ENCODE peak calls at places on chromosomes 7 and 10, in five cellular contexts. V, S, T, L and O are unnamed samples.

GRCh38 chr10:67618116-67618515 is 77.9 kb downstream of the CTNNA3 start:
- DNase-seq in V (peak), S (peak), T (no peak), L (no peak), O (no peak)

GRCh38 chr7:26646666-26647065 is 217.7 kb downstream of the SKAP2 start:
- DNase-seq in V (no peak), S (peak), T (no peak), L (no peak), O (no peak)

GRCh38 chr10:101052285-101052684 is 9.5 kb upstream of the KAZALD1 start:
- DNase-seq in V (peak), S (peak), T (no peak), L (no peak), O (no peak)

GRCh38 chr7:92624298-92624996 is 34.3 kb upstream of the FAM133B start:
- DNase-seq in V (no peak), S (no peak), T (no peak), L (no peak), O (no peak)

GRCh38 chr7:156420496-156420895 is 220.1 kb upstream of the RNF32 start:
- DNase-seq in V (no peak), S (no peak), T (no peak), L (no peak), O (no peak)

GRCh38 chr7:151012921-151013347 is 11.4 kb downstream of the ATG9B start:
- DNase-seq in V (peak), S (peak), T (peak), L (no peak), O (no peak)

GRCh38 chr7:57424515-57425238 is 25.3 kb upstream of the ZNF716 start:
- DNase-seq in V (no peak), S (no peak), T (no peak), L (no peak), O (no peak)

GRCh38 chr7:84271550-84271949 is 77.0 kb upstream of the SEMA3A start:
- DNase-seq in V (peak), S (no peak), T (no peak), L (no peak), O (no peak)

GRCh38 chr10:60414877-60415585 is 25.4 kb upstream of the ANK3 start:
- DNase-seq in V (peak), S (peak), T (peak), L (no peak), O (peak)

GRCh38 chr7:150948791-150949251 is 29.3 kb downstream of the KCNH2 start:
- DNase-seq in V (no peak), S (no peak), T (no peak), L (no peak), O (no peak)

GRCh38 chr10:35464805-35465456 is 128.6 kb downstream of the CCNY start:
- DNase-seq in V (peak), S (peak), T (no peak), L (no peak), O (no peak)

GRCh38 chr10:32972929-32973328 is 14.9 kb upstream of the ITGB1 start:
- DNase-seq in V (no peak), S (peak), T (no peak), L (peak), O (no peak)

GRCh38 chr10:32971536-32972091 is 13.6 kb upstream of the ITGB1 start:
- DNase-seq in V (no peak), S (no peak), T (peak), L (peak), O (no peak)

GRCh38 chr10:32972454-32972853 is 14.4 kb upstream of the ITGB1 start:
- DNase-seq in V (no peak), S (no peak), T (no peak), L (peak), O (no peak)

GRCh38 chr10:32976338-32976737 is 18.3 kb upstream of the ITGB1 start:
- DNase-seq in V (no peak), S (no peak), T (no peak), L (no peak), O (no peak)

DNA sequence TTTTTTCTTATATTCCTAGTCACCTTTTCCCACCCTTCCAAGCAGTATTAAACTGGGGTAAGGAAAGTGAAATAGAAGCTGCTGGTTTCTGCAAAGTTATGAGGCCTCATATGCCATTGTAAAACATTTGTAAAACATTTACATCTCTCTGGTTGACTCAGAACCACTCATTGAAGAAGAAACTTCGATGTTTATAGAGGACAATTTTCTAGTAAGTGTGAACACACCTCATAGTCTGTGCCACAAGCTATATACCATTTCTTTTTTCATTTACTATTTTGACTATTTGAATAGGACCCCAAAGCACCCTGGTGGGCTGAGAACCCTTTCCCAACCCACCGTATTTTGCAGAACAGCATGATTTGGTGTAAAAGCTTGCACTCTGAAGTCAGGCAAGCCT is 12.9 kb upstream of the ITGB1 start:
- DNase-seq in V (no peak), S (no peak), T (no peak), L (no peak), O (no peak)
- H3K27ac ChIP-seq in V (no peak), S (no peak), T (peak), L (peak), O (no peak)

GRCh38 chr10:3249292-3249889 is 76.8 kb upstream of the PITRM1 start:
- DNase-seq in V (no peak), S (no peak), T (no peak), L (no peak), O (no peak)
- H3K27ac ChIP-seq in V (peak), S (peak), T (peak), L (no peak), O (peak)

GRCh38 chr10:122149607-122150505 is 121.2 kb upstream of the BTBD16 start:
- DNase-seq in V (peak), S (no peak), T (no peak), L (no peak), O (no peak)

GRCh38 chr10:122154034-122154732 is 116.9 kb upstream of the BTBD16 start:
- DNase-seq in V (no peak), S (no peak), T (no peak), L (no peak), O (no peak)

GRCh38 chr10:122152544-122152943 is 118.6 kb upstream of the BTBD16 start:
- DNase-seq in V (peak), S (peak), T (no peak), L (no peak), O (no peak)

GRCh38 chr10:122149138-122149606 is 121.9 kb upstream of the BTBD16 start:
- DNase-seq in V (no peak), S (peak), T (no peak), L (no peak), O (no peak)

GRCh38 chr10:122151121-122151694 is 119.9 kb upstream of the BTBD16 start:
- DNase-seq in V (no peak), S (no peak), T (no peak), L (no peak), O (no peak)
- H3K27ac ChIP-seq in V (no peak), S (no peak), T (no peak), L (no peak), O (no peak)

GRCh38 chr10:92834331-92834730 is 14.0 kb upstream of the EXOC6 start:
- DNase-seq in V (no peak), S (no peak), T (no peak), L (no peak), O (no peak)

GRCh38 chr10:92832998-92833642 is 15.2 kb upstream of the EXOC6 start:
- DNase-seq in V (no peak), S (no peak), T (no peak), L (no peak), O (no peak)

GRCh38 chr10:92829042-92829785 is 19.1 kb upstream of the EXOC6 start:
- DNase-seq in V (no peak), S (no peak), T (no peak), L (no peak), O (no peak)

GRCh38 chr10:92832121-92832520 is 16.2 kb upstream of the EXOC6 start:
- DNase-seq in V (no peak), S (no peak), T (no peak), L (no peak), O (no peak)

GRCh38 chr10:92830478-92831389 is 17.6 kb upstream of the EXOC6 start:
- DNase-seq in V (no peak), S (no peak), T (no peak), L (peak), O (no peak)
- H3K27ac ChIP-seq in V (no peak), S (no peak), T (no peak), L (no peak), O (no peak)

GRCh38 chr7:7428806-7429205 is 106.9 kb downstream of the COL28A1 start:
- DNase-seq in V (peak), S (peak), T (no peak), L (no peak), O (no peak)
- H3K27ac ChIP-seq in V (peak), S (no peak), T (no peak), L (no peak), O (no peak)

DNA sequence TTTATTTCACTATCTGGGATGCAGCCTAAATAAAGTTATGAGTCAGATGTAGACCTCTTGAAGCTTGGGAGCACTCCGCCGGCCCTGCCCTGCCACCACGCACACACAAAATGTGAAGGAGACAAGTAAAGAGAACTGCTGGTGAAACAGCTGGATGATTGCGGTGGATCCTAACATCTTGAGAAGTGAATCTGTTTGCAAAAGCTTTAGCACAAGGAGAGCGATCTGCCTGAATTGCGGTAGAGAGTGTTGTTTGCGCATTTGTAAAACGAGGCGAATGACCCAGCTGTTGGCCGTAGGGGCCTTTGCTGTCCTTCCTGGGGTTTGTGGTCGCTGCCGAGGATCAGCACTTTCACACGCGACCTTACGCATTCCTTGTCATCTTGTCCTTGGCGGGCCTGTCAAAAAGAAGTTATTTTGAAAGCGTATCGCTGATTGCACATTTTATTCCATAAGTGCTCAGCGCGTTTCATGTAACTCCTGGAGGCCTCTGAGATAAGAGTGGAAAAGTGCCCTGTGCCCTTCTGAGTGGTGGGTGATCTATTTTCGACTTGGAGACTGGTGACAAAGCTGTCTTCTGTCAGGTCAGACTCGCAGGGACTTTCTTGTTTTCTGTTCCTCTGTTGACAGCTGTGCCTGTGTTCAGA is 40.8 kb downstream of the RBM20 start:
- DNase-seq in V (peak), S (peak), T (no peak), L (no peak), O (no peak)
- H3K27ac ChIP-seq in V (no peak), S (no peak), T (no peak), L (no peak), O (no peak)

GRCh38 chr7:20153999-20154398 is 63.2 kb downstream of the MACC1 start:
- DNase-seq in V (peak), S (no peak), T (no peak), L (no peak), O (no peak)

GRCh38 chr7:20153567-20153966 is 63.6 kb downstream of the MACC1 start:
- DNase-seq in V (no peak), S (no peak), T (no peak), L (no peak), O (no peak)

GRCh38 chr7:20152057-20152456 is 65.1 kb downstream of the MACC1 start:
- DNase-seq in V (no peak), S (no peak), T (no peak), L (no peak), O (no peak)

GRCh38 chr7:20157456-20157855 is 59.7 kb downstream of the MACC1 start:
- DNase-seq in V (no peak), S (no peak), T (no peak), L (no peak), O (peak)

GRCh38 chr7:20152511-20152910 is 64.7 kb downstream of the MACC1 start:
- DNase-seq in V (peak), S (no peak), T (no peak), L (no peak), O (peak)
- H3K27ac ChIP-seq in V (no peak), S (no peak), T (peak), L (no peak), O (no peak)

GRCh38 chr10:31605846-31606543 is 287.0 kb downstream of the ZEB1 start:
- DNase-seq in V (no peak), S (no peak), T (no peak), L (no peak), O (no peak)

GRCh38 chr10:31605426-31605825 is 286.4 kb downstream of the ZEB1 start:
- DNase-seq in V (no peak), S (no peak), T (no peak), L (no peak), O (no peak)

GRCh38 chr10:31604141-31604540 is 285.1 kb downstream of the ZEB1 start:
- DNase-seq in V (peak), S (no peak), T (peak), L (no peak), O (no peak)

GRCh38 chr10:31603245-31604087 is 284.4 kb downstream of the ZEB1 start:
- DNase-seq in V (peak), S (peak), T (peak), L (no peak), O (peak)

DNA sequence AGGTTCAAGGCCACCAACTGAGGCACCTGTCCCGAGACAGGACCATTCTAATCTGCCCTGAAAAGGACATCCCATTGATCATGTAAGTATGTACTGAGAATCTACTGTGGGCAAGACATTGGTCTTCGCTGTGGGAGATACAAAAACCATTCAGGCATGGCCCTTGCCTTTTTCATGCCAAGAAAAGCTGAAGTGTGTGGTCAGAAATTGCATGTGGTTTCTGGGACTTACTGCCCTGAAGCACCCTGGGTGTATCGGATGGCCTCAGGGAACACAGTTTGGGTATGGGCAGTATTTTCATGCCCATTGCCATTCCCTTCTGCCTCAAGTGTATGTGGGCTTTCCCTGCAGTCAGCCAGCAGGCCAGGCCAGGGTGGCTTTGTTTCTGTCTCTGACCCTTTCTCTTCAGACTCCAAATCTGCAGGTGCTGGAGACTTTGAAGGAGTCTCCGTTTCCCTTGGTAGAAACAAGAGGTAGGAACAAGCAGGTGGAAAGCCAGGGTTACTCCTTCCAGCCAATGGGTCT is 285.7 kb downstream of the ZEB1 start:
- DNase-seq in V (no peak), S (no peak), T (no peak), L (no peak), O (no peak)
- H3K27ac ChIP-seq in V (no peak), S (no peak), T (no peak), L (no peak), O (no peak)

GRCh38 chr7:2646336-2646679 is 14.5 kb downstream of the TTYH3 start:
- DNase-seq in V (no peak), S (no peak), T (no peak), L (peak), O (no peak)
- H3K27ac ChIP-seq in V (no peak), S (no peak), T (no peak), L (peak), O (no peak)